ENCODE peak calls at places on chromosomes 3 and 15, in five cellular contexts. U is retina; E is effector memory CD8-positive, alpha-beta T cell; R is esophagus squamous epithelium; J is activated CD8-positive, alpha-beta memory T cell treated with anti-CD3 and anti-CD28 coated beads for 48 hours. N is an unnamed sample.

GRCh38 chr15:79017953-79018352 is 72.6 kb downstream of the RASGRF1 start:
- DNase-seq in U (no peak), R (no peak), E (no peak), J (no peak), N (no peak)

GRCh38 chr15:73493936-73494335 is 51.0 kb downstream of the REC114 start:
- DNase-seq in E (no peak), U (no peak), R (no peak), J (no peak), N (no peak)

GRCh38 chr3:133837487-133838295 is 32.1 kb downstream of the SRPRB start:
- DNase-seq in R (no peak), U (no peak), J (no peak), E (no peak), N (no peak)

GRCh38 chr3:129195731-129196256 is 12.1 kb upstream of the CNBP start:
- DNase-seq in U (no peak), J (no peak), E (no peak), R (no peak), N (no peak)

GRCh38 chr3:152213086-152213674 is 55.5 kb upstream of the MBNL1 start:
- DNase-seq in U (no peak), J (no peak), R (no peak), E (no peak), N (no peak)

GRCh38 chr3:49883992-49884391 is 14.3 kb upstream of the CAMKV start:
- DNase-seq in R (no peak), U (no peak), E (no peak), J (no peak), N (no peak)

GRCh38 chr3:69121950-69122349 is 445 bp downstream of the LMOD3 start:
- DNase-seq in J (no peak), R (no peak), U (peak), E (no peak), N (no peak)

GRCh38 chr3:170429050-170429449 is 10.4 kb downstream of the CLDN11 start:
- DNase-seq in R (no peak), U (no peak), J (no peak), E (no peak), N (no peak)

GRCh38 chr3:46129588-46130272 is 78.4 kb downstream of the CCR1 start:
- DNase-seq in R (no peak), J (no peak), U (no peak), E (no peak), N (no peak)

GRCh38 chr3:178103140-178103539 is 433.1 kb upstream of the KCNMB2 start:
- DNase-seq in J (no peak), E (no peak), U (no peak), R (no peak), N (no peak)